ENCODE peak calls at places on chromosome 1, in ten cellular contexts. One of them, this sample, is unnamed.

GRCh38 chr1:199727682-199728081 is 299.8 kb upstream of the NR5A2 start:
- DNase-seq in GM20000: no peak
- DNase-seq in astrocyte of the spinal cord: no peak
- DNase-seq in mucosa of gallbladder: no peak
- DNase-seq in GM03348: no peak
- DNase-seq in activated naive CD4-positive, alpha-beta T cell treated with Interleukin-2 at 50 U/mL for 16 hours: no peak
- DNase-seq in GM23338: no peak
- DNase-seq in stimulated activated CD4-positive, alpha-beta T cell treated with anti-CD3 and anti-CD28 coated beads, Interleukin-2, amount 100 ng/mL, for 48 hours: no peak
- DNase-seq in stimulated activated CD8-positive, alpha-beta memory T cell treated with anti-CD3 and anti-CD28 coated beads, Interleukin-2, amount 100 ng/mL, for 1 hour: no peak
- DNase-seq in GM12864: no peak
- DNase-seq in this sample: no peak

GRCh38 chr1:36420409-36420808 is 22.7 kb upstream of the LSM10 start:
- DNase-seq in GM12864: no peak
- DNase-seq in activated naive CD4-positive, alpha-beta T cell treated with Interleukin-2 at 50 U/mL for 16 hours: no peak
- DNase-seq in GM23338: no peak
- DNase-seq in stimulated activated CD4-positive, alpha-beta T cell treated with anti-CD3 and anti-CD28 coated beads, Interleukin-2, amount 100 ng/mL, for 48 hours: no peak
- DNase-seq in astrocyte of the spinal cord: no peak
- DNase-seq in GM20000: no peak
- DNase-seq in stimulated activated CD8-positive, alpha-beta memory T cell treated with anti-CD3 and anti-CD28 coated beads, Interleukin-2, amount 100 ng/mL, for 1 hour: no peak
- DNase-seq in GM03348: peak
- DNase-seq in mucosa of gallbladder: no peak
- DNase-seq in this sample: no peak

GRCh38 chr1:7384679-7385078 is 386.4 kb upstream of the VAMP3 start:
- DNase-seq in GM23338: no peak
- DNase-seq in astrocyte of the spinal cord: no peak
- DNase-seq in GM20000: no peak
- DNase-seq in GM03348: no peak
- DNase-seq in GM12864: no peak
- DNase-seq in mucosa of gallbladder: no peak
- DNase-seq in stimulated activated CD8-positive, alpha-beta memory T cell treated with anti-CD3 and anti-CD28 coated beads, Interleukin-2, amount 100 ng/mL, for 1 hour: no peak
- DNase-seq in stimulated activated CD4-positive, alpha-beta T cell treated with anti-CD3 and anti-CD28 coated beads, Interleukin-2, amount 100 ng/mL, for 48 hours: no peak
- DNase-seq in activated naive CD4-positive, alpha-beta T cell treated with Interleukin-2 at 50 U/mL for 16 hours: no peak
- DNase-seq in this sample: no peak

GRCh38 chr1:211870156-211870555 is 39.6 kb upstream of the LPGAT1 start:
- DNase-seq in GM12864: no peak
- DNase-seq in GM23338: no peak
- DNase-seq in activated naive CD4-positive, alpha-beta T cell treated with Interleukin-2 at 50 U/mL for 16 hours: no peak
- DNase-seq in mucosa of gallbladder: no peak
- DNase-seq in astrocyte of the spinal cord: peak
- DNase-seq in stimulated activated CD8-positive, alpha-beta memory T cell treated with anti-CD3 and anti-CD28 coated beads, Interleukin-2, amount 100 ng/mL, for 1 hour: no peak
- DNase-seq in stimulated activated CD4-positive, alpha-beta T cell treated with anti-CD3 and anti-CD28 coated beads, Interleukin-2, amount 100 ng/mL, for 48 hours: no peak
- DNase-seq in GM20000: no peak
- DNase-seq in GM03348: no peak
- DNase-seq in this sample: no peak

GRCh38 chr1:54381524-54381923 is 24.7 kb downstream of the SSBP3 start:
- DNase-seq in GM20000: peak
- DNase-seq in GM12864: no peak
- DNase-seq in activated naive CD4-positive, alpha-beta T cell treated with Interleukin-2 at 50 U/mL for 16 hours: peak
- DNase-seq in stimulated activated CD4-positive, alpha-beta T cell treated with anti-CD3 and anti-CD28 coated beads, Interleukin-2, amount 100 ng/mL, for 48 hours: no peak
- DNase-seq in GM23338: no peak
- DNase-seq in mucosa of gallbladder: no peak
- DNase-seq in astrocyte of the spinal cord: no peak
- DNase-seq in GM03348: no peak
- DNase-seq in stimulated activated CD8-positive, alpha-beta memory T cell treated with anti-CD3 and anti-CD28 coated beads, Interleukin-2, amount 100 ng/mL, for 1 hour: no peak
- DNase-seq in this sample: no peak

GRCh38 chr1:41151846-41152245 is 90.3 kb downstream of the SCMH1 start:
- DNase-seq in stimulated activated CD4-positive, alpha-beta T cell treated with anti-CD3 and anti-CD28 coated beads, Interleukin-2, amount 100 ng/mL, for 48 hours: no peak
- DNase-seq in activated naive CD4-positive, alpha-beta T cell treated with Interleukin-2 at 50 U/mL for 16 hours: no peak
- DNase-seq in astrocyte of the spinal cord: no peak
- DNase-seq in mucosa of gallbladder: no peak
- DNase-seq in GM03348: peak
- DNase-seq in GM23338: no peak
- DNase-seq in stimulated activated CD8-positive, alpha-beta memory T cell treated with anti-CD3 and anti-CD28 coated beads, Interleukin-2, amount 100 ng/mL, for 1 hour: no peak
- DNase-seq in GM20000: no peak
- DNase-seq in GM12864: no peak
- DNase-seq in this sample: no peak

GRCh38 chr1:30606166-30606565 is 117.2 kb downstream of the MATN1 start:
- DNase-seq in GM23338: no peak
- DNase-seq in stimulated activated CD8-positive, alpha-beta memory T cell treated with anti-CD3 and anti-CD28 coated beads, Interleukin-2, amount 100 ng/mL, for 1 hour: no peak
- DNase-seq in stimulated activated CD4-positive, alpha-beta T cell treated with anti-CD3 and anti-CD28 coated beads, Interleukin-2, amount 100 ng/mL, for 48 hours: no peak
- DNase-seq in astrocyte of the spinal cord: no peak
- DNase-seq in GM12864: no peak
- DNase-seq in activated naive CD4-positive, alpha-beta T cell treated with Interleukin-2 at 50 U/mL for 16 hours: no peak
- DNase-seq in GM20000: no peak
- DNase-seq in GM03348: no peak
- DNase-seq in mucosa of gallbladder: peak
- DNase-seq in this sample: no peak

GRCh38 chr1:2812939-2813653 is 11.6 kb upstream of the TTC34 start:
- DNase-seq in mucosa of gallbladder: no peak
- DNase-seq in GM03348: no peak
- DNase-seq in GM12864: no peak
- DNase-seq in activated naive CD4-positive, alpha-beta T cell treated with Interleukin-2 at 50 U/mL for 16 hours: no peak
- DNase-seq in astrocyte of the spinal cord: no peak
- DNase-seq in GM20000: no peak
- DNase-seq in stimulated activated CD4-positive, alpha-beta T cell treated with anti-CD3 and anti-CD28 coated beads, Interleukin-2, amount 100 ng/mL, for 48 hours: no peak
- DNase-seq in stimulated activated CD8-positive, alpha-beta memory T cell treated with anti-CD3 and anti-CD28 coated beads, Interleukin-2, amount 100 ng/mL, for 1 hour: no peak
- DNase-seq in GM23338: no peak
- DNase-seq in this sample: no peak

GRCh38 chr1:17594026-17594425 is 54.5 kb downstream of the ARHGEF10L start:
- DNase-seq in stimulated activated CD8-positive, alpha-beta memory T cell treated with anti-CD3 and anti-CD28 coated beads, Interleukin-2, amount 100 ng/mL, for 1 hour: no peak
- DNase-seq in GM20000: no peak
- DNase-seq in astrocyte of the spinal cord: no peak
- DNase-seq in GM03348: no peak
- DNase-seq in stimulated activated CD4-positive, alpha-beta T cell treated with anti-CD3 and anti-CD28 coated beads, Interleukin-2, amount 100 ng/mL, for 48 hours: no peak
- DNase-seq in mucosa of gallbladder: no peak
- DNase-seq in GM23338: no peak
- DNase-seq in GM12864: no peak
- DNase-seq in activated naive CD4-positive, alpha-beta T cell treated with Interleukin-2 at 50 U/mL for 16 hours: no peak
- DNase-seq in this sample: no peak

GRCh38 chr1:226714148-226714547 is 24.9 kb downstream of the ITPKB start:
- DNase-seq in GM12864: no peak
- DNase-seq in GM23338: no peak
- DNase-seq in stimulated activated CD4-positive, alpha-beta T cell treated with anti-CD3 and anti-CD28 coated beads, Interleukin-2, amount 100 ng/mL, for 48 hours: no peak
- DNase-seq in GM03348: no peak
- DNase-seq in astrocyte of the spinal cord: no peak
- DNase-seq in GM20000: no peak
- DNase-seq in stimulated activated CD8-positive, alpha-beta memory T cell treated with anti-CD3 and anti-CD28 coated beads, Interleukin-2, amount 100 ng/mL, for 1 hour: no peak
- DNase-seq in mucosa of gallbladder: no peak
- DNase-seq in activated naive CD4-positive, alpha-beta T cell treated with Interleukin-2 at 50 U/mL for 16 hours: no peak
- DNase-seq in this sample: no peak

This sample was measured in iPS DF 6.9.